ENCODE peak calls at places on chromosomes 4 and X, in five cellular contexts. B, Q, M, S and D are unnamed samples.

GRCh38 chr4:13612569-13612968 is 15.0 kb downstream of the BOD1L1 start:
- DNase-seq in M (no peak), B (no peak), S (no peak), Q (no peak), D (no peak)

GRCh38 chr4:8346838-8347605 is 77.5 kb downstream of the HTRA3 start:
- DNase-seq in S (no peak), B (no peak), M (peak; percentile 32), Q (no peak), D (no peak)

GRCh38 chr4:81724925-81725329 is 253.2 kb upstream of the RASGEF1B start:
- DNase-seq in Q (no peak), B (peak; percentile 74), M (peak; percentile 43), S (peak; percentile 24), D (peak; percentile 2)

GRCh38 chr4:83285022-83285387 is 407 bp upstream of the COQ2 start:
- DNase-seq in B (no peak), S (peak; percentile 53), M (no peak), Q (peak; percentile 62), D (peak; percentile 73)

GRCh38 chrX:14529288-14529989 is at the start of gene GLRA2:
- DNase-seq in M (peak; percentile 0), Q (peak; percentile 37), S (peak; percentile 52), B (no peak), D (peak; percentile 10)

GRCh38 chr4:155768370-155768769 is 9.5 kb downstream of the GUCY1B1 start:
- DNase-seq in B (no peak), S (no peak), Q (no peak), M (no peak), D (no peak)

GRCh38 chrX:103356023-103356798 is at the start of gene TCEAL9:
- DNase-seq in B (peak; percentile 34), S (peak; percentile 64), Q (peak; percentile 80), M (peak; percentile 47), D (peak; percentile 85)

GRCh38 chrX:151878574-151878973 is 34.1 kb upstream of the MAGEA4 start:
- DNase-seq in B (no peak), S (no peak), M (no peak), Q (no peak), D (no peak)

GRCh38 chr4:68410643-68411042 is 36.6 kb upstream of the TMPRSS11E start:
- DNase-seq in B (no peak), M (no peak), S (no peak), Q (no peak), D (no peak)

GRCh38 chr4:176656108-176656507 is 136.6 kb downstream of the VEGFC start:
- DNase-seq in M (no peak), B (no peak), Q (peak; percentile 35), S (no peak), D (no peak)

GRCh38 chr4:39429476-39430310 is 23.0 kb downstream of the KLB start:
- DNase-seq in Q (no peak), S (no peak), B (no peak), M (no peak), D (no peak)

GRCh38 chrX:11427082-11428033 is 134.1 kb downstream of the AMELX start:
- DNase-seq in M (peak; percentile 42), S (peak; percentile 37), Q (peak; percentile 30), B (no peak), D (peak; percentile 32)

GRCh38 chrX:46611658-46612362 is 38.2 kb downstream of the CHST7 start:
- DNase-seq in S (no peak), M (no peak), B (no peak), Q (no peak), D (no peak)

GRCh38 chr4:55311792-55312490 is 34.1 kb upstream of the SRD5A3 start:
- DNase-seq in M (no peak), B (no peak), Q (no peak), S (no peak), D (peak; percentile 39)

GRCh38 chrX:56729152-56729557 is at the start of gene NBDY:
- DNase-seq in M (peak; percentile 44), Q (peak; percentile 55), B (peak; percentile 41), S (peak; percentile 49), D (peak; percentile 51)

GRCh38 chrX:134727363-134727762 is 69.1 kb upstream of the PLAC1 start:
- DNase-seq in S (no peak), B (no peak), M (no peak), Q (peak; percentile 13), D (peak; percentile 28)

GRCh38 chr4:134687646-134688628 is 486.3 kb upstream of the PABPC4L start:
- DNase-seq in S (no peak), B (no peak), Q (no peak), M (no peak), D (no peak)

GRCh38 chr4:2080429-2081300 is 21.5 kb downstream of the NAT8L start:
- DNase-seq in M (no peak), B (no peak), Q (no peak), S (no peak), D (no peak)

GRCh38 chr4:174137698-174138097 is 145.8 kb downstream of the FBXO8 start:
- DNase-seq in M (no peak), Q (no peak), B (no peak), S (no peak), D (no peak)

GRCh38 chrX:14039344-14039743 is 9.7 kb upstream of the GEMIN8 start:
- DNase-seq in B (peak; percentile 14), M (no peak), Q (peak; percentile 50), S (peak; percentile 69), D (peak; percentile 60)

GRCh38 chr4:53315300-53315699 is 50.6 kb downstream of the SCFD2 start:
- DNase-seq in S (no peak), M (no peak), Q (no peak), B (no peak), D (no peak)

GRCh38 chr4:52197351-52197750 is 146.2 kb downstream of the SPATA18 start:
- DNase-seq in B (no peak), M (no peak), Q (peak; percentile 24), S (no peak), D (no peak)

GRCh38 chr4:1245481-1246051 is 3.4 kb downstream of the CTBP1 start:
- DNase-seq in Q (no peak), B (no peak), S (no peak), M (no peak), D (no peak)